ENCODE peak calls at places on chromosomes 7 and 10, in five cellular contexts. One of them, this sample, is unnamed.
A peak's percentile ranks its signal among the peaks of the same experiment; 100 is the strongest.

GRCh38 chr7:144587701-144588100 is 184.2 kb upstream of the NOBOX start:
- DNase-seq in BJ: no peak
- DNase-seq in astrocyte: no peak
- DNase-seq in colonic mucosa: no peak
- DNase-seq in adrenal gland: no peak
- DNase-seq in this sample: no peak

GRCh38 chr7:44293561-44294324 is 31.7 kb downstream of the CAMK2B start:
- DNase-seq in colonic mucosa: peak; percentile 6
- DNase-seq in adrenal gland: peak; percentile 4
- DNase-seq in astrocyte: no peak
- DNase-seq in BJ: no peak
- DNase-seq in this sample: no peak

GRCh38 chr10:113099431-113100298 is 149.6 kb downstream of the TCF7L2 start:
- DNase-seq in adrenal gland: peak; percentile 44
- DNase-seq in BJ: no peak
- DNase-seq in colonic mucosa: no peak
- DNase-seq in astrocyte: peak; percentile 39
- DNase-seq in this sample: peak; percentile 79

GRCh38 chr7:35749548-35749947 is 51.3 kb upstream of the SEPTIN7 start:
- DNase-seq in astrocyte: no peak
- DNase-seq in adrenal gland: peak; percentile 30
- DNase-seq in BJ: no peak
- DNase-seq in colonic mucosa: no peak
- DNase-seq in this sample: no peak

GRCh38 chr7:96739609-96740008 is 30.0 kb upstream of the SEM1 start:
- DNase-seq in adrenal gland: no peak
- DNase-seq in astrocyte: no peak
- DNase-seq in colonic mucosa: no peak
- DNase-seq in BJ: no peak
- DNase-seq in this sample: no peak

GRCh38 chr7:77903597-77903996 is 105.0 kb downstream of the PHTF2 start:
- DNase-seq in BJ: no peak
- DNase-seq in astrocyte: no peak
- DNase-seq in colonic mucosa: no peak
- DNase-seq in adrenal gland: no peak
- DNase-seq in this sample: peak; percentile 10

GRCh38 chr7:82593780-82594179 is 150.2 kb upstream of the CACNA2D1 start:
- DNase-seq in BJ: no peak
- DNase-seq in astrocyte: peak; percentile 59
- DNase-seq in adrenal gland: no peak
- DNase-seq in colonic mucosa: no peak
- DNase-seq in this sample: peak; percentile 83

GRCh38 chr7:101201695-101202602 is 1.1 kb upstream of the MOGAT3 start:
- DNase-seq in BJ: no peak
- DNase-seq in colonic mucosa: peak; percentile 86
- DNase-seq in astrocyte: no peak
- DNase-seq in adrenal gland: no peak
- DNase-seq in this sample: no peak

GRCh38 chr7:93036807-93037206 is 81.0 kb downstream of the SAMD9 start:
- DNase-seq in adrenal gland: no peak
- DNase-seq in astrocyte: no peak
- DNase-seq in BJ: no peak
- DNase-seq in colonic mucosa: no peak
- DNase-seq in this sample: peak; percentile 84

GRCh38 chr10:110495731-110496552 is 1.8 kb upstream of the DUSP5 start:
- DNase-seq in colonic mucosa: no peak
- DNase-seq in astrocyte: peak; percentile 87
- DNase-seq in adrenal gland: peak; percentile 37
- DNase-seq in BJ: peak; percentile 81
- DNase-seq in this sample: peak; percentile 61

GRCh38 chr10:103661951-103662405 is 168.5 kb downstream of the NEURL1 start:
- DNase-seq in colonic mucosa: no peak
- DNase-seq in BJ: no peak
- DNase-seq in astrocyte: no peak
- DNase-seq in adrenal gland: no peak
- DNase-seq in this sample: no peak

GRCh38 chr7:4208086-4208485 is 474.0 kb upstream of the FOXK1 start:
- DNase-seq in colonic mucosa: no peak
- DNase-seq in astrocyte: no peak
- DNase-seq in adrenal gland: no peak
- DNase-seq in BJ: no peak
- DNase-seq in this sample: no peak

GRCh38 chr7:100598425-100598824 is 3.7 kb upstream of the PCOLCE start:
- DNase-seq in BJ: no peak
- DNase-seq in astrocyte: no peak
- DNase-seq in colonic mucosa: no peak
- DNase-seq in adrenal gland: no peak
- DNase-seq in this sample: no peak

GRCh38 chr10:48813825-48814224 is 125.8 kb downstream of the LRRC18 start:
- DNase-seq in astrocyte: no peak
- DNase-seq in adrenal gland: no peak
- DNase-seq in colonic mucosa: no peak
- DNase-seq in BJ: no peak
- DNase-seq in this sample: no peak

GRCh38 chr10:31693499-31693898 is 235.1 kb downstream of the ARHGAP12 start:
- DNase-seq in colonic mucosa: no peak
- DNase-seq in adrenal gland: no peak
- DNase-seq in BJ: no peak
- DNase-seq in astrocyte: no peak
- DNase-seq in this sample: no peak

GRCh38 chr7:20508109-20508508 is 107.4 kb upstream of the ABCB5 start:
- DNase-seq in BJ: no peak
- DNase-seq in adrenal gland: no peak
- DNase-seq in colonic mucosa: no peak
- DNase-seq in astrocyte: no peak
- DNase-seq in this sample: peak; percentile 7

GRCh38 chr10:118585234-118585633 is 10.2 kb downstream of the PRLHR start:
- DNase-seq in BJ: no peak
- DNase-seq in colonic mucosa: no peak
- DNase-seq in astrocyte: peak; percentile 27
- DNase-seq in adrenal gland: no peak
- DNase-seq in this sample: no peak

GRCh38 chr7:23938937-23939552 is 229.0 kb downstream of the STK31 start:
- DNase-seq in colonic mucosa: peak; percentile 27
- DNase-seq in BJ: no peak
- DNase-seq in adrenal gland: no peak
- DNase-seq in astrocyte: peak; percentile 10
- DNase-seq in this sample: peak; percentile 45

GRCh38 chr7:138239244-138239643 is 163.0 kb downstream of the AKR1D1 start:
- DNase-seq in BJ: no peak
- DNase-seq in colonic mucosa: no peak
- DNase-seq in adrenal gland: peak; percentile 22
- DNase-seq in astrocyte: peak; percentile 31
- DNase-seq in this sample: peak; percentile 37

GRCh38 chr10:103470755-103471653 is 8.0 kb downstream of the CALHM3 start:
- DNase-seq in astrocyte: no peak
- DNase-seq in colonic mucosa: peak; percentile 41
- DNase-seq in BJ: no peak
- DNase-seq in adrenal gland: no peak
- DNase-seq in this sample: no peak

GRCh38 chr10:75399461-75400162 is 2.0 kb downstream of the ZNF503 start:
- DNase-seq in colonic mucosa: peak; percentile 83
- DNase-seq in adrenal gland: peak; percentile 89
- DNase-seq in astrocyte: peak; percentile 58
- DNase-seq in BJ: no peak
- DNase-seq in this sample: no peak

GRCh38 chr7:127393370-127394058 is 1.0 kb upstream of the ZNF800 start:
- DNase-seq in adrenal gland: peak; percentile 48
- DNase-seq in colonic mucosa: no peak
- DNase-seq in BJ: no peak
- DNase-seq in astrocyte: peak; percentile 0
- DNase-seq in this sample: no peak

DNA sequence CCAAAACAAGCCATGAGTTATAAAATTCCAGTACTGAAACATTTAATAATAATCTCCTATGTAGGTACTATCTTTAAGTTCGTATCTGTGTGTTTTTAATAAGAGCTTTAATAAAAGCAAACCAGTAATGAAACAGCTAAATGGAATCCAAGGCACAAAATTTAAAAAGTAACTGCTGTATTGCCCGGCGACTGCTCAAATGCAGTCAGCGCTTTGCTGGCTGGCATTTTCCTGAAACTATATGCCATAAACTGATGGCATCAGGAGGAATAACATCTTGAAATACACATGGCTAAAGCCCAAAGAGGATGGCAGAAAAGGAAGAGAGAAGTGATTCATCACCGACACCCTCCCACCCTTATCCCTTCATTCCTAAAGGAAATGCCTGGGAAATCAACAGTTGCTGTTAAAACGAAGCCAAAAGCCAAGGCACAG is 133.1 kb downstream of the CUBN start:
- DNase-seq in colonic mucosa: no peak
- DNase-seq in BJ: no peak
- DNase-seq in adrenal gland: no peak
- DNase-seq in astrocyte: peak; percentile 61
- DNase-seq in this sample: peak; percentile 22
- H3K4me3 ChIP-seq in colonic mucosa: no peak overlapping the region
- H3K4me3 ChIP-seq in BJ: no peak overlapping the region
- H3K4me3 ChIP-seq in adrenal gland: no peak overlapping the region
- H3K4me3 ChIP-seq in astrocyte: no peak overlapping the region
- H3K4me3 ChIP-seq in this sample: no peak overlapping the region

GRCh38 chr10:70163448-70163847 is 6.9 kb downstream of the SAR1A start:
- DNase-seq in astrocyte: no peak
- DNase-seq in colonic mucosa: no peak
- DNase-seq in BJ: no peak
- DNase-seq in adrenal gland: no peak
- DNase-seq in this sample: no peak
- H3K36me3 ChIP-seq in astrocyte: peaks cover 53% of the 10 kb centered on the region
- H3K36me3 ChIP-seq in colonic mucosa: peaks cover 14% of the 10 kb centered on the region
- H3K36me3 ChIP-seq in BJ: peaks cover 7% of the 10 kb centered on the region
- H3K36me3 ChIP-seq in adrenal gland: no peaks in the 10 kb centered on the region
- H3K36me3 ChIP-seq in this sample: peaks cover 6% of the 10 kb centered on the region

DNA sequence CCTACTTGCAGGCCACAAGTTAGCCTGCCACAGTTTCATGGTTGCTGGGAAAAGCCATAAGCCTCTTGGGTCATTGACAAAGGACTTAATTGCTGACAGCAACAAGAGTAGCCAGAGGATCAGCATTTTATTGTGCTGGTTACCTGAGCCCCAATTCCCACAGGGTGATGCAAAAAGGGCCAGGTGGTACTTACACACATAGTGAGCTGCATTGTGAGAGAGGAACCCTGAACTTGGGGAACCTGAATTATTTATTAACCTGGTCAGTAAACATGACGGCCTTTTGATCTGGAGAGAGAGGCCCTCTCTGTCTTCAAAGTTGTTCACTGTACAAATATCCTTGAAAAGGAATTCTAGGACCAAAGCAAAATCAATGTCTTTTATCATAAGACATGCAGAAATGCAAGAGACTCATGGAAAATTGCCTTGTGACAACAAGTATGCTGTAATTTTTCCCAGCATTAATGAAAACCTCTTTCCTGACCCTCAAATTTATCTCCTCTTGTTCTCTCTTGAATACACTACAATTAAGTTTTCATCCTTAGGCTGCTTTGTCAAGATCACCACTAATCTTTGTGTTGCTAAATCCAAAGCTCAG is 102.9 kb upstream of the PHYHIPL start:
- DNase-seq in astrocyte: no peak
- DNase-seq in adrenal gland: no peak
- DNase-seq in BJ: no peak
- DNase-seq in colonic mucosa: no peak
- DNase-seq in this sample: no peak
- H3K4me3 ChIP-seq in astrocyte: no peak overlapping the region
- H3K4me3 ChIP-seq in adrenal gland: no peak overlapping the region
- H3K4me3 ChIP-seq in BJ: no peak overlapping the region
- H3K4me3 ChIP-seq in colonic mucosa: no peak overlapping the region
- H3K4me3 ChIP-seq in this sample: no peak overlapping the region

DNA sequence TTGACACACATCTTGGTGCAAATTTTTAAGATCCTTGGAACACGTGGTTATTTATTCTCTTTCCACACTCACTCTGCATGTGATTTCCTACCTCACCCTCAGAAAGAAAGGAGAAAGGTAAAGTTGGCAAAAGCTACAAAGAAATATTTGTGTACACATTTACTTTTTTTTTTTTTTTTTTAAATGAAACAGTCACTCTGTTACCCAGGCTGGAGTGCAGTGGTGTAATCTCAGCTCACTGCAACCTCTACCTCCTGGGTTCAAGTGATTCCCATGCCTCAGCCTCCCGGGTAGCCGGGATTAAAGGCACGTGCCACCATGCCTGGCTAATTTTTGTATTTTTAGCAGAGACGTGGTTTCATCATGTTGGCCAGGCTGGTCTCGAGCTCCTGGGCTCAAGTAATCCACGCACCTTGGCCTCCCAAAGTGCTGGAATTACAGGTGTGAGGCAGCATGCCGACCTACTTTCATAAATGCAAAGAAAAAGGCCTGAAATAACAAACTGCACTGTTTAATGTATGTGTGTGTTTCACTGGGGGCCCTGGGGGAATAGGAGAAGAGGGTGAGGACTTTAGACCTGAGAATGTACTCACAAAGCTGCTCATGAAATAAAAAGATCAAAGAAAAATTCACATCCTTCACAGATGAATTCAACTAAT is 71.6 kb upstream of the GRID1 start:
- DNase-seq in colonic mucosa: no peak
- DNase-seq in BJ: no peak
- DNase-seq in adrenal gland: no peak
- DNase-seq in astrocyte: no peak
- DNase-seq in this sample: no peak
- H3K36me3 ChIP-seq in colonic mucosa: no peaks in the 10 kb centered on the region
- H3K36me3 ChIP-seq in BJ: peaks cover 9% of the 10 kb centered on the region
- H3K36me3 ChIP-seq in adrenal gland: no peaks in the 10 kb centered on the region
- H3K36me3 ChIP-seq in astrocyte: peaks cover 28% of the 10 kb centered on the region
- H3K36me3 ChIP-seq in this sample: peaks cover 11% of the 10 kb centered on the region

GRCh38 chr10:44864042-44864436 is 47.1 kb upstream of the TMEM72 start:
- DNase-seq in BJ: no peak
- DNase-seq in adrenal gland: peak; percentile 30
- DNase-seq in astrocyte: no peak
- DNase-seq in colonic mucosa: peak; percentile 41
- DNase-seq in this sample: no peak
- H3K4me3 ChIP-seq in BJ: peak overlapping the region; percentile 57
- H3K4me3 ChIP-seq in adrenal gland: no peak overlapping the region
- H3K4me3 ChIP-seq in astrocyte: no peak overlapping the region
- H3K4me3 ChIP-seq in colonic mucosa: peak overlapping the region; percentile 35
- H3K4me3 ChIP-seq in this sample: peak overlapping the region; percentile 37

DNA sequence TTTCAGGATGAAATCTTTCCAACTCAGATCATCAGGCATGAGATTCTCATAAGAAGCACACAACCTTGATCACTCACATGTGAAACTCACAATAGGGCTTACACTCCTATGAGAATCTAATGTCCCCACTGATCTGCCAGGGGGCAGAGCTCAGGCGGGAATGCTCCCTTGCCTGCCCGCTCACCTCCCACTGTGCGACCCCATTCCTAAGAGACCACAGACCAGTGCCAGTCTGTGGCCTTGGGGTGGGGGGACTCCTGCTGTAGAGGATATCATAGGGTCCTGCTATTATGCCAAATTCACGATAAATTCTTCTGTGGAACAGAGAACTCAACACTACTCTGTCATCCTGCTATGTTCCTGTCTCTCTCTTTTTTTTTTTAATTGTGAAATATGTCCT is 5.2 kb upstream of the RASGEF1A start:
- DNase-seq in BJ: no peak
- DNase-seq in adrenal gland: no peak
- DNase-seq in colonic mucosa: no peak
- DNase-seq in astrocyte: no peak
- DNase-seq in this sample: no peak
- H3K36me3 ChIP-seq in BJ: no peaks in the 10 kb centered on the region
- H3K36me3 ChIP-seq in adrenal gland: no peaks in the 10 kb centered on the region
- H3K36me3 ChIP-seq in colonic mucosa: no peaks in the 10 kb centered on the region
- H3K36me3 ChIP-seq in astrocyte: no peaks in the 10 kb centered on the region
- H3K36me3 ChIP-seq in this sample: no peaks in the 10 kb centered on the region

This sample was measured in bronchial epithelial cell.